ENCODE peak calls at places on chromosomes 1 and 21, in ten cellular contexts. V is C1 segment of cervical spinal cord; U is ovary; E is CD4-positive, alpha-beta memory T cell; C is GM12865; L is LoVo; T is stimulated activated CD8-positive, alpha-beta memory T cell treated with anti-CD3 and anti-CD28 coated beads, Interleukin-15, amount 100 ng/mL, for 1 hour; G is WTC11; S is AG09319; M is neural progenitor cell. B is an unnamed sample.
A peak's percentile ranks its signal among the peaks of the same experiment; 100 is the strongest.

GRCh38 chr1:54777011-54777410 is 12.7 kb upstream of the PARS2 start:
- DNase-seq in C (no peak), U (no peak), V (no peak), S (no peak), M (no peak), L (no peak), G (no peak), E (no peak), T (no peak), B (no peak)

GRCh38 chr1:212477014-212477679 is 44.4 kb downstream of the NENF start:
- DNase-seq in S (peak; percentile 64), G (peak; percentile 88), E (peak; percentile 67), M (peak; percentile 90), T (peak; percentile 66), C (peak; percentile 91), L (peak; percentile 88), U (peak; percentile 74), V (peak; percentile 73), B (peak; percentile 67)

GRCh38 chr1:36561365-36561731 is 78.6 kb upstream of the CSF3R start:
- DNase-seq in S (no peak), E (no peak), V (no peak), L (no peak), U (no peak), T (no peak), C (no peak), M (no peak), G (no peak), B (no peak)

GRCh38 chr21:42112223-42112622 is 41.1 kb downstream of the UMODL1 start:
- DNase-seq in S (no peak), L (no peak), M (no peak), G (no peak), T (no peak), V (no peak), C (peak; percentile 36), U (no peak), E (no peak), B (no peak)

GRCh38 chr21:38470762-38471161 is 27.5 kb downstream of the ERG start:
- DNase-seq in M (no peak), E (no peak), T (no peak), S (no peak), C (no peak), L (peak; percentile 33), G (no peak), V (no peak), U (no peak), B (no peak)

GRCh38 chr1:101238041-101238515 is 1.3 kb downstream of the S1PR1 start:
- DNase-seq in L (no peak), S (no peak), G (peak; percentile 25), C (peak; percentile 82), M (peak; percentile 62), E (peak; percentile 41), V (no peak), T (no peak), U (no peak), B (no peak)

GRCh38 chr1:208531003-208531750 is 287.0 kb upstream of the PLXNA2 start:
- DNase-seq in E (no peak), T (no peak), G (no peak), U (no peak), L (no peak), M (no peak), V (no peak), S (no peak), C (no peak), B (peak; percentile 37)

GRCh38 chr21:42892582-42892930 is 553 bp upstream of the NDUFV3 start:
- DNase-seq in L (no peak), S (no peak), E (no peak), M (no peak), G (no peak), T (no peak), V (peak; percentile 29), C (no peak), U (no peak), B (no peak)

GRCh38 chr1:180080439-180080838 is 74.2 kb upstream of the QSOX1 start:
- DNase-seq in L (peak; percentile 19), M (no peak), S (no peak), V (no peak), E (no peak), U (no peak), C (no peak), G (no peak), T (no peak), B (no peak)

GRCh38 chr1:44038876-44039657 is 7.8 kb upstream of the SLC6A9 start:
- DNase-seq in U (no peak), S (no peak), C (no peak), V (no peak), L (no peak), E (no peak), T (no peak), G (no peak), M (no peak), B (no peak)

GRCh38 chr1:43974443-43975248 is at the start of gene ATP6V0B:
- DNase-seq in U (peak; percentile 96), M (peak; percentile 98), S (peak; percentile 73), G (peak; percentile 96), C (peak; percentile 96), L (peak; percentile 95), E (peak; percentile 86), T (peak; percentile 90), V (peak; percentile 94), B (peak; percentile 97)

GRCh38 chr1:110471131-110471530 is 20.2 kb downstream of the PROK1 start:
- DNase-seq in E (no peak), L (no peak), T (no peak), G (no peak), V (no peak), M (no peak), S (no peak), U (no peak), C (no peak), B (no peak)

GRCh38 chr21:38487906-38488639 is 10.2 kb downstream of the ERG start:
- DNase-seq in E (no peak), G (no peak), L (no peak), T (no peak), C (no peak), M (no peak), S (no peak), V (no peak), U (no peak), B (no peak)

GRCh38 chr1:204584699-204585372 is 68.6 kb downstream of the MDM4 start:
- DNase-seq in U (no peak), G (peak; percentile 40), C (peak; percentile 61), V (no peak), L (no peak), S (no peak), T (no peak), M (no peak), E (peak; percentile 9), B (no peak)

GRCh38 chr1:119873166-119874025 is 22.9 kb downstream of the ADAM30 start:
- DNase-seq in C (no peak), E (no peak), T (no peak), V (no peak), M (no peak), G (no peak), U (no peak), L (no peak), S (no peak), B (no peak)

GRCh38 chr1:26697978-26698849 is 2.4 kb downstream of the ARID1A start:
- DNase-seq in L (peak; percentile 87), M (peak; percentile 56), U (peak; percentile 50), S (peak; percentile 90), E (peak; percentile 61), V (peak; percentile 37), C (peak; percentile 84), T (no peak), G (peak; percentile 22), B (no peak)

GRCh38 chr1:100382657-100383056 is 30.4 kb downstream of the CDC14A start:
- DNase-seq in M (no peak), G (no peak), L (no peak), V (no peak), S (no peak), U (no peak), C (no peak), T (no peak), E (no peak), B (no peak)

GRCh38 chr1:14791611-14792010 is 193.1 kb downstream of the KAZN start:
- DNase-seq in V (peak; percentile 2), S (no peak), E (no peak), M (no peak), U (no peak), C (no peak), T (no peak), L (no peak), G (no peak), B (no peak)

GRCh38 chr1:104706631-104707147 is 957.0 kb downstream of the AMY1C start:
- DNase-seq in G (no peak), S (peak; percentile 11), C (peak; percentile 57), U (no peak), V (no peak), M (no peak), T (no peak), E (no peak), L (peak; percentile 28), B (no peak)

GRCh38 chr1:75640137-75640536 is 29.2 kb upstream of the SLC44A5 start:
- DNase-seq in V (no peak), S (no peak), T (no peak), U (no peak), E (no peak), G (no peak), L (no peak), M (no peak), C (no peak), B (no peak)

GRCh38 chr21:17818158-17819113 is 720 bp downstream of the C21orf91 start:
- DNase-seq in M (peak; percentile 76), L (peak; percentile 9), C (peak; percentile 64), U (no peak), S (no peak), G (peak; percentile 53), E (peak; percentile 49), T (peak; percentile 23), V (peak; percentile 51), B (peak; percentile 81)

GRCh38 chr1:10537082-10537766 is 62.5 kb downstream of the PEX14 start:
- DNase-seq in T (no peak), L (no peak), C (no peak), E (no peak), U (no peak), S (no peak), G (no peak), M (no peak), V (no peak), B (no peak)

GRCh38 chr1:203636306-203636705 is 9.7 kb downstream of the ATP2B4 start:
- DNase-seq in T (no peak), V (no peak), U (no peak), C (no peak), S (no peak), G (no peak), E (no peak), L (no peak), M (no peak), B (no peak)

GRCh38 chr1:152047954-152048640 is 11.3 kb upstream of the S100A11 start:
- DNase-seq in V (peak; percentile 70), T (peak; percentile 65), G (peak; percentile 79), L (peak; percentile 97), M (peak; percentile 76), U (peak; percentile 88), E (peak; percentile 81), C (peak; percentile 97), S (peak; percentile 97), B (peak; percentile 79)

GRCh38 chr1:230568008-230568407 is 74.3 kb upstream of the COG2 start:
- DNase-seq in C (peak; percentile 9), V (no peak), E (no peak), U (no peak), G (peak; percentile 44), L (no peak), T (no peak), S (no peak), M (no peak), B (no peak)

GRCh38 chr1:197130677-197131304 is 15.7 kb downstream of the ASPM start:
- DNase-seq in G (no peak), C (no peak), S (no peak), U (no peak), M (no peak), V (no peak), T (no peak), E (no peak), L (no peak), B (no peak)

GRCh38 chr1:245680395-245680794 is 525.6 kb downstream of the KIF26B start:
- DNase-seq in S (no peak), M (no peak), V (no peak), T (no peak), C (no peak), L (no peak), U (no peak), G (no peak), E (no peak), B (no peak)

GRCh38 chr1:228037401-228038386 is 30.9 kb downstream of the WNT3A start:
- DNase-seq in M (peak; percentile 86), G (peak; percentile 51), T (no peak), S (no peak), E (no peak), V (no peak), L (no peak), C (peak; percentile 36), U (peak; percentile 25), B (peak; percentile 62)